ENCODE peak calls at places on chromosomes 11 and 22, in five cellular contexts. U, F, Z, H and L are unnamed samples.

GRCh38 chr11:2510626-2511402 is 66.0 kb downstream of the KCNQ1 start:
- DNase-seq in F (no peak), H (no peak), U (no peak), Z (no peak), L (peak)

GRCh38 chr11:121563003-121563402 is 110.2 kb upstream of the SORL1-AS1 start:
- DNase-seq in H (no peak), U (no peak), Z (no peak), F (no peak), L (no peak)

GRCh38 chr11:24093410-24093809 is 403.4 kb upstream of the LUZP2 start:
- DNase-seq in U (no peak), H (no peak), Z (no peak), F (no peak), L (no peak)

GRCh38 chr22:35305525-35306070 is 5.9 kb downstream of the TOM1 start:
- DNase-seq in F (no peak), H (no peak), U (peak), Z (no peak), L (no peak)

GRCh38 chr11:70674605-70675004 is 276.3 kb downstream of the CTTN start:
- DNase-seq in F (no peak), U (no peak), H (no peak), Z (no peak), L (no peak)

GRCh38 chr11:134449713-134450112 is 37.7 kb upstream of the B3GAT1 start:
- DNase-seq in H (no peak), F (no peak), U (no peak), Z (no peak), L (no peak)

GRCh38 chr22:17106785-17107546 is 14.2 kb downstream of the TMEM121B start:
- DNase-seq in F (no peak), U (no peak), Z (no peak), H (no peak), L (no peak)

GRCh38 chr11:83007909-83008580 is 63.7 kb downstream of the RAB30 start:
- DNase-seq in Z (no peak), H (no peak), F (no peak), U (no peak), L (peak)

GRCh38 chr11:65315204-65315865 is 669 bp downstream of the CDC42EP2 start:
- DNase-seq in U (peak), Z (peak), F (no peak), H (peak), L (peak)

GRCh38 chr22:50665738-50666137 is 6.9 kb upstream of the SHANK3 start:
- DNase-seq in Z (no peak), F (no peak), U (no peak), H (no peak), L (no peak)

GRCh38 chr11:76806131-76806530 is 23.0 kb downstream of the TSKU start:
- DNase-seq in F (no peak), H (no peak), U (no peak), Z (no peak), L (no peak)

GRCh38 chr11:1875093-1875785 is 16.5 kb downstream of the PRR33 start:
- DNase-seq in H (no peak), Z (no peak), U (no peak), F (no peak), L (no peak)

GRCh38 chr11:31535479-31535878 is 25.9 kb downstream of the ELP4 start:
- DNase-seq in H (no peak), Z (no peak), U (no peak), F (no peak), L (no peak)

GRCh38 chr11:102552447-102553200 is 22.1 kb upstream of the MMP7 start:
- DNase-seq in U (peak), H (peak), Z (peak), F (no peak), L (no peak)

GRCh38 chr11:11605181-11605580 is 16.6 kb downstream of the GALNT18 start:
- DNase-seq in H (no peak), Z (no peak), U (no peak), F (no peak), L (no peak)

GRCh38 chr11:128336203-128336602 is 251.2 kb downstream of the ETS1 start:
- DNase-seq in U (peak), H (no peak), Z (peak), F (peak), L (peak)

GRCh38 chr11:20158597-20159257 is 1.5 kb downstream of the DBX1 start:
- DNase-seq in U (peak), F (no peak), Z (peak), H (peak), L (peak)

GRCh38 chr11:12377106-12377823 is at the start of gene PARVA:
- DNase-seq in F (peak), U (peak), H (peak), Z (peak), L (peak)

GRCh38 chr22:36258750-36259619 is 6.1 kb downstream of the APOL1 start:
- DNase-seq in U (peak), F (no peak), H (no peak), Z (no peak), L (no peak)

GRCh38 chr11:44096360-44097188 is 1.1 kb downstream of the EXT2 start:
- DNase-seq in U (peak), Z (peak), H (peak), F (no peak), L (peak)
- TF ChIP-seq CTCF in U (no peak), Z (no peak), H (no peak), F (no peak), L (no peak)

GRCh38 chr11:118998822-118999221 is 884 bp downstream of the CENATAC start:
- DNase-seq in Z (peak), F (no peak), U (peak), H (peak), L (peak)

GRCh38 chr11:118996926-118997626 is 862 bp upstream of the CENATAC start:
- DNase-seq in Z (peak), H (no peak), F (no peak), U (peak), L (peak)

GRCh38 chr11:118998388-118998717 is 415 bp downstream of the CENATAC start:
- DNase-seq in F (no peak), U (peak), H (no peak), Z (peak), L (no peak)

GRCh38 chr11:119000906-119001305 is 3.0 kb downstream of the CENATAC start:
- DNase-seq in H (no peak), F (no peak), U (no peak), Z (peak), L (peak)

DNA sequence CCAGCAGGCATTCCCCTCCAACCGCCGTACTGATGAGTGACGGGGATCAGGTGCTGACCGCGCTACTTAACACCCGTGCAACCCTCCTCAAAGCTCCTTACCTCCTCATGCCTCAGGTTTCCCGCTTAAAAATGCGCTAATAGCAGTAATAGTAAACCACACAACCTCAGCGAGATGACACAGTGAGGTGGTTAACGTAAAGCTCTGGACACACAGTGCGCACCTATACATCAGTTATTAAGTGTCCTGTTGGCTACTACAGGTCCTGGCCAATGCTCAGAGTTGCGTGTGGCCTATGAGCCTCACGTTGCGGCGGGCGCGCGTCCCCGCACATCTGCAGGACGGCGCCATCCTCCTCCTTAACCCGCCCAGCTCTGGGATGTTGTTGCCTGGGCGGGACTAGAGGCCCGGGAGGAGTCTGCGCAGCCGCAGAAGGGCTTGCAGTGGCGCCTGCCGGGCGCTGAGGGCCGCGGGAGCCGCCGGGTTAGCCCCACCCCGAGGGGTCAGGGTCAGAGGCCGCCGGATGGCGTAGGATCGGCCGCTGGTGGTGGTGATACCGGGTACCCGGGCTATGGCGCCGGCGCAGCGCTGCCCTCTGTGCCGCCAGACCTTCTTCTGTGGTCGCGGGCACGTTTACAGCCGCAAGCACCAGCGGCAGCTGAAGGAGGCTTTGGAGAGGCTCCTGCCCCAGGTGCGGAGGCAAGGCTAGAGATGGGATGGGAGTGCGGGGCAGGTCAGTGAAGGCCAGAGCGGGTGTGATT is at the start of gene CENATAC:
- DNase-seq in H (peak), F (no peak), Z (peak), U (peak), L (peak)
- TF ChIP-seq CTCF in H (no peak), F (no peak), Z (no peak), U (no peak), L (no peak)

GRCh38 chr11:113904379-113905101 is at the start of gene HTR3B:
- DNase-seq in F (no peak), H (no peak), U (no peak), Z (no peak), L (no peak)

GRCh38 chr11:113907681-113908080 is 3.1 kb downstream of the HTR3B start:
- DNase-seq in F (no peak), Z (no peak), H (no peak), U (no peak), L (no peak)

GRCh38 chr11:113907155-113907554 is 2.6 kb downstream of the HTR3B start:
- DNase-seq in U (no peak), F (no peak), Z (no peak), H (no peak), L (peak)

GRCh38 chr11:113906515-113906914 is 1.9 kb downstream of the HTR3B start:
- DNase-seq in U (no peak), Z (no peak), H (no peak), F (no peak), L (no peak)

DNA sequence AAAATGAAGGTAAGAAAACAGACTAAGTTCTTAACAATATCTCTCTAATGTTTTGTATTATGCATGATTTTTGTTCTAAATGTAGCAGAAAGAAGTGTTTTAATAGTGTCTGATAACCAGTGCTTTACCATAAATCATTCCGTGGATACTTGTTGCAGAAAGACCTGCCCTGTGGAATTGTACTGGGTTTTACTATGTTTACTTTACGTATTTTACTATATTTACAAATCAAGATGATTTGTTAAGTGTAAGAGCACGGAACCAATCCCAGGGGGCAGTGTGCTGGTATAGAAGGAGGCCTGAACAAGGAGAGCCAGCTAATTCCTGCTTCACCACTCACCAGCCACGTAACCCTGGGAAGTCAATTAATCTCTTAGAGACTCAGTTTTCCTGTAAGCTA is 1.4 kb downstream of the HTR3B start:
- DNase-seq in U (peak), F (no peak), Z (peak), H (no peak), L (peak)
- TF ChIP-seq CTCF in U (peak), F (no peak), Z (peak), H (peak), L (peak)

GRCh38 chr11:5983443-5983842 is 3.3 kb downstream of the OR52L1 start:
- DNase-seq in Z (no peak), F (no peak), U (no peak), H (no peak), L (no peak)
- TF ChIP-seq CTCF in Z (no peak), F (no peak), U (no peak), H (no peak), L (no peak)

DNA sequence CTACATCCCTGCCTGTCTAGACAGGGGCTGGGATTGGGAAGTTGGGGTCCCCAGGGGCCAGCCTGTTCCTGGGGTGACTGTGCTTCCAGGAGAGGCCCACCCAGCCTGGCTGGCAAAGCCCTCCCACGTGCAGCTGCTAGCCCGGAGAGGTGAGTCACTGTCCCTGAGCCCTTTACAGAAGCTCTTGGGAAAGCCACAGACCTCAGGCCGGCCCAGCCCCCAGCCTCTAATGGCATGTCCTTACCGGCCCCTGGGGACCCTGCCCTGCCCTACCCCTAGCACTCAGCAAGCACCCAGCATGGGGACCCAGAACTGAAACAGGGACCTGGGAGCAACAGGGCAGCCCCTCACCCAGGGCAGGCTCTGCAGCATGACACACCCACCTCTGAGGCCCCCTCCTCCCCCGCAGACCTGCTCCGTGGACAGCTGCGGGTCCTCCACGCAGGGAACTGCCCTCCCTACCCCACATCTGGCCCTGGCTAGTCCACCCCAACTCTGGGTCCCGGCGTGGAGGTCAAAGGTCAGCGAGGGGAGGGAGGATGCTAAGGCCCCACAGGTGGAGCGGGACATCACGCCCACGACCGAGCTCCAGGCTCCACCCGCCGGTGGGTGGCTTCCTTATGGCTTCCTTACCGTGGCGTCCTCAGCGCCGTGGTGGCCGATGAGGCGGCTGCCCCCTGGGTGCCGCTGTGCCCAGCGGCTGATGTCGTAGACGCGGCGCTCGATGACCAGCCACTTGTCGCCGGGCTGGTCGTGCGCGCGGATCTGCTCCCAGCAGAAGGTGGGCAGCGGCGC is 612 bp downstream of the FADS3 start:
- DNase-seq in Z (peak), H (peak), F (peak), U (peak), L (peak)
- TF ChIP-seq CTCF in Z (peak), H (no peak), F (peak), U (no peak), L (no peak)

GRCh38 chr22:20215742-20216141 is 52.4 kb downstream of the RTN4R start:
- DNase-seq in F (no peak), U (no peak), H (no peak), Z (no peak), L (no peak)
- TF ChIP-seq CTCF in F (no peak), U (no peak), H (no peak), Z (no peak), L (no peak)